ENCODE peak calls at places on chromosomes 2 and 18, in four cellular contexts. One of them, this sample, is unnamed.
A peak's percentile ranks its signal among the peaks of the same experiment; 100 is the strongest.

GRCh38 chr18:70334264-70334663 is 45.4 kb downstream of the SOCS6 start:
- DNase-seq in HL-60: no peak
- DNase-seq in K562: no peak
- DNase-seq in GM12878: no peak
- DNase-seq in this sample: no peak

GRCh38 chr2:48728295-48728694 is 27.2 kb downstream of the LHCGR start:
- DNase-seq in HL-60: no peak
- DNase-seq in K562: no peak
- DNase-seq in GM12878: no peak
- DNase-seq in this sample: no peak

GRCh38 chr2:120968307-120969015 is 232.8 kb downstream of the GLI2 start:
- DNase-seq in HL-60: no peak
- DNase-seq in K562: peak; percentile 22
- DNase-seq in GM12878: no peak
- DNase-seq in this sample: no peak

GRCh38 chr18:48488388-48488850 is 50.4 kb upstream of the CTIF start:
- DNase-seq in HL-60: no peak
- DNase-seq in K562: no peak
- DNase-seq in GM12878: no peak
- DNase-seq in this sample: no peak

GRCh38 chr2:114598329-114598728 is 155.9 kb downstream of the DPP10 start:
- DNase-seq in HL-60: no peak
- DNase-seq in K562: no peak
- DNase-seq in GM12878: no peak
- DNase-seq in this sample: no peak

GRCh38 chr2:135009339-135009738 is 37.9 kb downstream of the MAP3K19 start:
- DNase-seq in HL-60: no peak
- DNase-seq in K562: no peak
- DNase-seq in GM12878: no peak
- DNase-seq in this sample: no peak

GRCh38 chr2:232436381-232437129 is 19.4 kb upstream of the ALPI start:
- DNase-seq in HL-60: no peak
- DNase-seq in K562: no peak
- DNase-seq in GM12878: no peak
- DNase-seq in this sample: no peak

GRCh38 chr2:109195193-109196045 is 66.4 kb downstream of the SH3RF3 start:
- DNase-seq in HL-60: no peak
- DNase-seq in K562: no peak
- DNase-seq in GM12878: no peak
- DNase-seq in this sample: no peak

GRCh38 chr2:173607601-173608311 is 253.1 kb downstream of the CDCA7 start:
- DNase-seq in HL-60: no peak
- DNase-seq in K562: no peak
- DNase-seq in GM12878: no peak
- DNase-seq in this sample: no peak

GRCh38 chr2:177165103-177165583 is 47.5 kb upstream of the HNRNPA3 start:
- DNase-seq in HL-60: no peak
- DNase-seq in K562: no peak
- DNase-seq in GM12878: peak; percentile 38
- DNase-seq in this sample: no peak

GRCh38 chr18:51097046-51097822 is 67.2 kb downstream of the SMAD4 start:
- DNase-seq in HL-60: no peak
- DNase-seq in K562: no peak
- DNase-seq in GM12878: no peak
- DNase-seq in this sample: no peak

GRCh38 chr2:20444113-20444992 is 2.5 kb upstream of the RHOB start:
- DNase-seq in HL-60: no peak
- DNase-seq in K562: no peak
- DNase-seq in GM12878: no peak
- DNase-seq in this sample: no peak

GRCh38 chr2:126715576-126716406 is 59.8 kb downstream of the GYPC start:
- DNase-seq in HL-60: no peak
- DNase-seq in K562: no peak
- DNase-seq in GM12878: no peak
- DNase-seq in this sample: no peak

GRCh38 chr2:96512341-96512740 is 7.2 kb upstream of the NEURL3 start:
- DNase-seq in HL-60: no peak
- DNase-seq in K562: no peak
- DNase-seq in GM12878: no peak
- DNase-seq in this sample: no peak

GRCh38 chr2:15943378-15943851 is 3.1 kb downstream of the MYCN start:
- DNase-seq in HL-60: no peak
- DNase-seq in K562: peak; percentile 69
- DNase-seq in GM12878: no peak
- DNase-seq in this sample: peak; percentile 32

GRCh38 chr2:68357608-68358337 is 7.3 kb upstream of the PLEK start:
- DNase-seq in HL-60: no peak
- DNase-seq in K562: no peak
- DNase-seq in GM12878: no peak
- DNase-seq in this sample: peak; percentile 12

GRCh38 chr18:22828171-22828570 is 105.0 kb upstream of the RBBP8 start:
- DNase-seq in HL-60: no peak
- DNase-seq in K562: no peak
- DNase-seq in GM12878: no peak
- DNase-seq in this sample: no peak

GRCh38 chr18:63860536-63860930 is 27.0 kb upstream of the SERPINB2 start:
- DNase-seq in HL-60: no peak
- DNase-seq in K562: no peak
- DNase-seq in GM12878: no peak
- DNase-seq in this sample: no peak

GRCh38 chr2:110107092-110108079 is 8.2 kb downstream of the MALL start:
- DNase-seq in HL-60: no peak
- DNase-seq in K562: no peak
- DNase-seq in GM12878: no peak
- DNase-seq in this sample: no peak

GRCh38 chr2:133247613-133248012 is 320.6 kb downstream of the NCKAP5 start:
- DNase-seq in HL-60: peak; percentile 6
- DNase-seq in K562: no peak
- DNase-seq in GM12878: peak; percentile 5
- DNase-seq in this sample: no peak

GRCh38 chr2:128450211-128451015 is 131.7 kb upstream of the HS6ST1 start:
- DNase-seq in HL-60: no peak
- DNase-seq in K562: no peak
- DNase-seq in GM12878: no peak
- DNase-seq in this sample: no peak

GRCh38 chr2:158022888-158023287 is 78.8 kb upstream of the UPP2 start:
- DNase-seq in HL-60: no peak
- DNase-seq in K562: no peak
- DNase-seq in GM12878: no peak
- DNase-seq in this sample: no peak

GRCh38 chr2:158025263-158025996 is 76.2 kb upstream of the UPP2 start:
- DNase-seq in HL-60: no peak
- DNase-seq in K562: no peak
- DNase-seq in GM12878: no peak
- DNase-seq in this sample: no peak

GRCh38 chr2:158024288-158024898 is 77.3 kb upstream of the UPP2 start:
- DNase-seq in HL-60: no peak
- DNase-seq in K562: peak; percentile 63
- DNase-seq in GM12878: no peak
- DNase-seq in this sample: no peak
- TF ChIP-seq SPI1 in HL-60: no peak
- TF ChIP-seq SPI1 in K562: no peak
- TF ChIP-seq SPI1 in GM12878: no peak
- TF ChIP-seq SPI1 in this sample: no peak

GRCh38 chr2:209696836-209697711 is 74.6 kb upstream of the UNC80 start:
- DNase-seq in HL-60: no peak
- DNase-seq in K562: no peak
- DNase-seq in GM12878: peak; percentile 30
- DNase-seq in this sample: no peak

DNA sequence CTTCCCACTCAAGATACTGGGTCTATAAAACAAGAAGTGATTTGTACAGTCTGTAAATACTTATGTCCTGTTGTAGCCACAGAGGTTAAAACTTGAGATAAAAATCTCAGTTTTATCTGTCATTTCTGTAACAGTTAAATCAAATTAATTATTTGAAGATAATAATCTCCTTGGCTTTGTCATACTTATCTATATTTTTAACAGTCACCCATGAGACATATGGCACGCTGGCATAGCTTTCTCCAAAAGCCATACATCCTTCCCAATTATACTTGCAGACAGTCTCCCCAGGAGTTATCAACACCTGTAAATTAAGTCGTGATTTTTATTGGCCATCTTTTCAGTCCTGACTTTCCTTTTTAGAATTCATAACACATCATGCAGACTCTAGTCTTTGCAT is 68.9 kb upstream of the UNC80 start:
- DNase-seq in HL-60: no peak
- DNase-seq in K562: no peak
- DNase-seq in GM12878: no peak
- DNase-seq in this sample: no peak
- TF ChIP-seq SPI1 in HL-60: no peak
- TF ChIP-seq SPI1 in K562: no peak
- TF ChIP-seq SPI1 in GM12878: no peak
- TF ChIP-seq SPI1 in this sample: no peak

GRCh38 chr2:189648846-189649529 is 12.3 kb upstream of the ASNSD1 start:
- DNase-seq in HL-60: no peak
- DNase-seq in K562: no peak
- DNase-seq in GM12878: no peak
- DNase-seq in this sample: no peak
- TF ChIP-seq SPI1 in HL-60: no peak
- TF ChIP-seq SPI1 in K562: no peak
- TF ChIP-seq SPI1 in GM12878: no peak
- TF ChIP-seq SPI1 in this sample: no peak

GRCh38 chr2:190320696-190321095 is 1.1 kb upstream of the HIBCH start:
- DNase-seq in HL-60: no peak
- DNase-seq in K562: no peak
- DNase-seq in GM12878: no peak
- DNase-seq in this sample: no peak

GRCh38 chr2:190315273-190315672 is 4.4 kb downstream of the HIBCH start:
- DNase-seq in HL-60: no peak
- DNase-seq in K562: no peak
- DNase-seq in GM12878: no peak
- DNase-seq in this sample: no peak

GRCh38 chr2:190318514-190318913 is 1.1 kb downstream of the HIBCH start:
- DNase-seq in HL-60: no peak
- DNase-seq in K562: no peak
- DNase-seq in GM12878: no peak
- DNase-seq in this sample: no peak

GRCh38 chr2:190319557-190320498 is at the start of gene HIBCH:
- DNase-seq in HL-60: peak; percentile 85
- DNase-seq in K562: peak; percentile 75
- DNase-seq in GM12878: peak; percentile 81
- DNase-seq in this sample: peak; percentile 53

GRCh38 chr2:190318931-190319556 is 582 bp downstream of the HIBCH start:
- DNase-seq in HL-60: no peak
- DNase-seq in K562: no peak
- DNase-seq in GM12878: no peak
- DNase-seq in this sample: peak; percentile 2
- TF ChIP-seq SPI1 in HL-60: no peak
- TF ChIP-seq SPI1 in K562: no peak
- TF ChIP-seq SPI1 in GM12878: no peak
- TF ChIP-seq SPI1 in this sample: no peak

GRCh38 chr2:220278022-220278421 is 650.6 kb downstream of the SLC4A3 start:
- DNase-seq in HL-60: no peak
- DNase-seq in K562: no peak
- DNase-seq in GM12878: no peak
- DNase-seq in this sample: no peak

GRCh38 chr2:220275454-220275853 is 648.0 kb downstream of the SLC4A3 start:
- DNase-seq in HL-60: no peak
- DNase-seq in K562: no peak
- DNase-seq in GM12878: no peak
- DNase-seq in this sample: no peak

GRCh38 chr2:220279372-220279771 is 651.9 kb downstream of the SLC4A3 start:
- DNase-seq in HL-60: no peak
- DNase-seq in K562: no peak
- DNase-seq in GM12878: no peak
- DNase-seq in this sample: no peak

GRCh38 chr2:220277445-220277960 is 650.1 kb downstream of the SLC4A3 start:
- DNase-seq in HL-60: no peak
- DNase-seq in K562: no peak
- DNase-seq in GM12878: no peak
- DNase-seq in this sample: no peak

DNA sequence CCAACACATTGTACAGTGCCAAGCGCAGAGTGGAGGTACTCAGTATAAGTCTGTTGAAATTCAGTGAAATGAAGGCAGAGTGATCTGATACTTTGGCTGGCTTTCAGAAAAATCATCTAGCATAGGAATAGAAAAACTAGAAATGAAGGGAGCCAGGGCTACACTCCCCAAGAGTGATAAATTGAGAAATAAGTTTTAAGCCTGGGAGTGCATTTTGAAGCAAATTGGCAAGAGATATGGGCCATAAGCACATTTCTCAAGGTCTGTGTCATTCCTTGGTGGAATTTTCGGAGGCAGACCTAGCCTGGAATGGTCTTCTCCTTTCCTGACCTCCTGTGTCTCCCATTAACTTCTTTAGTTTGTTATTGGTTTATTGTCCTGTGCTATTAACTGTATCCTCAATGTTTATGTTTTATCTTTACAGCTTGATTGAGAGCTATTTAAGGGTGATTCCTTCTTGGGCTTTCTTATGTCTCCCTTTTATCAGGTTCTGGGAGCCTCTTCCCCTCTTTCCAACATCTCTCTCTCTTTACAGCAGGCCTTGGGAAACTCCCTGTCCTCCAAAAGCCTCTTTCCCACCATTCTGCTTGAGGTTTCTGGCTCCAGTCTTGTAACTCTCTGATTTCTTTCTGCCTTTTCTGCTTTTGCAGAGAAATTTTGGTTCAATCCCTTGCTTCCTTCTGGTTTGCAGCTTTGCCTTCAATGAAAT is 649.5 kb downstream of the SLC4A3 start:
- DNase-seq in HL-60: no peak
- DNase-seq in K562: no peak
- DNase-seq in GM12878: no peak
- DNase-seq in this sample: no peak
- TF ChIP-seq SPI1 in HL-60: no peak
- TF ChIP-seq SPI1 in K562: no peak
- TF ChIP-seq SPI1 in GM12878: no peak
- TF ChIP-seq SPI1 in this sample: no peak

GRCh38 chr2:149745396-149745925 is 157.9 kb upstream of the MMADHC start:
- DNase-seq in HL-60: no peak
- DNase-seq in K562: no peak
- DNase-seq in GM12878: no peak
- DNase-seq in this sample: no peak

GRCh38 chr2:149741646-149742045 is 154.1 kb upstream of the MMADHC start:
- DNase-seq in HL-60: no peak
- DNase-seq in K562: no peak
- DNase-seq in GM12878: no peak
- DNase-seq in this sample: no peak

GRCh38 chr2:149740490-149740889 is 152.9 kb upstream of the MMADHC start:
- DNase-seq in HL-60: no peak
- DNase-seq in K562: no peak
- DNase-seq in GM12878: no peak
- DNase-seq in this sample: no peak

GRCh38 chr2:149744845-149745244 is 157.3 kb upstream of the MMADHC start:
- DNase-seq in HL-60: no peak
- DNase-seq in K562: no peak
- DNase-seq in GM12878: no peak
- DNase-seq in this sample: no peak

GRCh38 chr2:149743842-149744468 is 156.4 kb upstream of the MMADHC start:
- DNase-seq in HL-60: no peak
- DNase-seq in K562: no peak
- DNase-seq in GM12878: no peak
- DNase-seq in this sample: no peak
- TF ChIP-seq SPI1 in HL-60: no peak
- TF ChIP-seq SPI1 in K562: no peak
- TF ChIP-seq SPI1 in GM12878: no peak
- TF ChIP-seq SPI1 in this sample: no peak